ENCODE peak calls at places on chromosomes 16 and 17, in six cellular contexts. U is heart left ventricle, Z is lower leg skin, L is A549, D is sigmoid colon, K is HCT116. F is an unnamed sample.

GRCh38 chr16:4214215-4214621 is 27.7 kb downstream of the SRL start:
- DNase-seq in U (no peak), Z (no peak), L (peak), D (no peak), K (peak), F (no peak)

GRCh38 chr16:49644143-49644460 is 211.8 kb downstream of the ZNF423 start:
- DNase-seq in U (no peak), Z (no peak), L (no peak), D (no peak), K (no peak), F (no peak)

GRCh38 chr16:53090591-53091507 is 36.1 kb downstream of the CHD9 start:
- DNase-seq in U (peak), Z (peak), L (no peak), D (peak), K (no peak), F (no peak)

GRCh38 chr16:74111583-74111982 is 185.0 kb upstream of the PSMD7 start:
- DNase-seq in U (no peak), Z (no peak), L (no peak), D (no peak), K (no peak), F (no peak)

GRCh38 chr17:40070895-40071719 is 8.3 kb downstream of the THRA start:
- DNase-seq in U (peak), Z (peak), L (no peak), D (peak), K (no peak), F (peak)

GRCh38 chr17:1495265-1495664 is 2.8 kb upstream of the MYO1C start:
- DNase-seq in U (peak), Z (no peak), L (no peak), D (peak), K (no peak), F (no peak)

GRCh38 chr17:60139438-60140285 is 10.1 kb upstream of the CA4 start:
- DNase-seq in U (peak), Z (peak), L (peak), D (peak), K (peak), F (peak)

GRCh38 chr17:82037889-82038195 is 345 bp upstream of the DCXR start:
- DNase-seq in U (no peak), Z (no peak), L (no peak), D (no peak), K (no peak), F (no peak)

GRCh38 chr17:3004150-3004801 is 59.1 kb downstream of the OR1D5 start:
- DNase-seq in U (peak), Z (peak), L (peak), D (peak), K (peak), F (peak)
- TF ChIP-seq POLR2A in U (peak), Z (no peak), L (no peak), D (no peak), K (no peak), F (no peak)

DNA sequence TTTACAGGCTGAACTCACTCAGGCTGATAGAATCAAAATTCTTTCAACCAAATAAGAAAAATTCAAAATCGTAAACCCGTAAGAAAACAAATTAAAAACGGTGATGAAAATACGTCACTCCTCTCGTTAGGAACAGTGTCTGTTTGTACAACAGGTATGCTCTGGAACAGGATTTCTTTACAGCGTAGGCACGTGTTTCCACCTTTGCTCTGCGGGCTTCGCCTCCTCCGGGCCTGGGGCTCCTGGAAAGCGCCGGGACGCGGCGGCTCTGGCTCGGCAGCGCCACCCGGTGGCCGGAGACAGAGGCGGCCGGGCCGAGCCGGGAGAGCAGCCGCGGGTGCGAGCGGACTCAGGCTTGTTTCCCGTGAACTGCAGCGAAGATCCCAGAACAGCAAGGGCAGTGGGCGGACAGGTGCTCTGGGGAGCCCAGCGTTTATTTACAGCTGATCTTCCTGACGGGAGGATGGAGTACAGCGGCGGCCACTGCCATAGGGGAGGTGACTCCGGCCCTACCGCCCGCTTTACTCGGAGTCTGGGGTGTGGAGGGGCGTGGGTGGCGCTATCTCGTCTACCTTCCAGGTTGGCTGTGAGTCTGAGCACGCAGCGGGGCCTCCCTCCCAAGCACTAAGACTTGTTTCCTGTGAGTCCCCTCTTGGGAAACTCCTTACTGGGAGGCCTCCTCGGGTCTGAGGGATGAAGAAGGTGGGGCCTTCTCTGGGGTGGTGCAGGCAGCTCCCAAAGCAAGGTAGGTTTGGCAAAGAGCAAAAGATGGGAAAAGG is 40.5 kb upstream of the ATP2A3 start:
- DNase-seq in U (peak), Z (peak), L (peak), D (peak), K (peak), F (peak)
- TF ChIP-seq POLR2A in U (peak), Z (no peak), L (no peak), D (no peak), K (no peak), F (no peak)

DNA sequence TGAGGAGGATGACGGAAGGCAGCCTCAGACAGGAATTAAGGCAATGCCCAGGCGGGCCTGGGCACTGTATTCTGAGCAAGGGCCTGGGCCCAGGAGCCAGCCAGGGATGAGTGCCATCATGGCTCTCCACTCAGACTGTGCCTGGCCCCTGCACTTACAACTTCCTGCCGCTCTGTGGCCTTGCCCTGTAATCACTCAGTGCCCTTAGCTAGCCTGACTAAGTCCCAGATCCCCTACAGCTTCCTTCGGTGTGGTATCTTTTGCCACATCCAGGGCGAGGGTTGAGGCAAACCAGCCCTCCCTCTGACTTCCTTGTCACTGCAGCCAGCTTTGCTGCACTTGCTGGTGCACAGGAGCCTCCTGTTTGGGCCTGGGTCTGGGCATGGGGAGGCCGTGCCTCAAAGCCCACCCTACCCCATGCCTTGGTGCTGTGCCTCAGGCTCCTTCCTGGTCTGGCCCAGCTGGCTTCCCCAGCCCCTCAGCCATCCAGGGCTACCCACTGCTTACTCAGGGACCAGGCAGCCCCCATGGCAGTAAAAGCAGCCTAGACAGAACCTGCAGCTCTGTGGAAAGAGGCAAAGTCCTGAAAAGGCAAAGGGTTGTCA is 9.3 kb downstream of the SLC46A1 start:
- DNase-seq in U (no peak), Z (no peak), L (no peak), D (no peak), K (no peak), F (no peak)
- TF ChIP-seq POLR2A in U (no peak), Z (no peak), L (no peak), D (no peak), K (no peak), F (no peak)

DNA sequence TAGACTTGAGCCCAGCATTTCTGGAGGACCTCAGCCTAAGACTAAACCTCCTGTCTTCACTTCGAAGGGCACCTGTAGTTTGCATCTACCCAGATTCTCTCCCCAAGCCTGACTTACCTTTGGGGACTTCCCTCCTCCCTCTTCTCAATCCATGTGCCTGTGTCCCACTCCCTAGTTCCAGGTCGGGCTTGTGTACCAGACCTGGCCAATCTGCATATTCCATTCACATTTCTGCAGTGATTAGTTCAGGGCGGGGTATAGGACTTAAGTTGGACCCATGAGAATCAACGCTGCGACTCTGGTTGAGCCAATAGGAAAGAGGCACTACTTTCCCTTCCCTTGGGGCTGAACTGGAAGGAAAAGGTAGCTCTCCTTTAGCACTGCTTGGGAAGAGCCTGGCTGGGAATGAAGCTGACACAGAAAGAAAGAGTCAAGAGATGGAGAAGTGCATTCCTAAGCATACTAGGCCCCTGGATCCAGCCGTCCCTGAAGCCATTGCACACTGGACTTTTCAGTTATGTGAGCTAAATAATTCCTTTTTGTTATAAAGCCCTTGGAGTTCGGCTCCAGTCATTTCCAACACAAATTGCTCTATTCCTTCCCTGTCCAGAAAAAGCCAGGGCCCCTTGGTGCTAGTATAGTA is 2.5 kb downstream of the TRADD start:
- DNase-seq in U (no peak), Z (no peak), L (no peak), D (peak), K (no peak), F (no peak)
- TF ChIP-seq POLR2A in U (no peak), Z (no peak), L (no peak), D (no peak), K (no peak), F (no peak)

DNA sequence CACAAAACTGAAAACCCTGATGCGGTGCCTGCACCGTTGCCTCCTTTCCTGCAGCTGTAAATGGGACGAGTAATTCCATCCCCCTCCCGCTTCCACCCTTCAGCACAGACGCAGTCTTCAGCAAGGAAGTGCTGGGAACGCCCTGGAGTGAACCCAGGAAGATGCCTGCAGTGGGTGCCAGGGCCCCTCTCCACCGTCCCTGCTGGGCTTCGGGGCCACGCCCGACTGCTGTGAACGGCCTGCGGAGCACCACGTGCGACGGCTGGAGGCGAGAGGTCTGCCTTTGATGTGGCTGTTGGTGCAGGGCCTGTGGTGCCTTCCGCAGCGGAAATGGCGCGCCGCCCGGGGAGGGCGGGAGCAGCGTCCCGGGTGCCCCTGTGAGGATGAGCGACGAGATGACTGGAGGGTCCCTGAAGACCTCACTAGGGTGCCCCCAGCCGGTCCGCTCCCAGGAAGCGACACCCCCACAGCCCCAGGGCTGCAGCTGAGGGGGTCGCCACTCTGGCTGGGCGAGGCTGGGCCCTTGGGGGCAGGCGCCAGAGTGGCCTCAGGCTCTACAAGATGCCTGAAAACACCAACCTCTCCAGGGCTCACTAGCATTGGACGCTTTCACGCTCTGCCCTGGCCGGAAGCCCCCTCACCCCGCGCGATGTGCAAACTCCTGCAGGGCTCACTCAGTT is 749 bp upstream of the MC1R start:
- DNase-seq in U (peak), Z (peak), L (peak), D (peak), K (peak), F (peak)
- TF ChIP-seq POLR2A in U (peak), Z (no peak), L (peak), D (no peak), K (no peak), F (no peak)

GRCh38 chr16:28902909-28903308 is 22.1 kb downstream of the RABEP2 start:
- DNase-seq in U (no peak), Z (no peak), L (no peak), D (no peak), K (no peak), F (no peak)
- TF ChIP-seq POLR2A in U (no peak), Z (no peak), L (no peak), D (no peak), K (no peak), F (no peak)

GRCh38 chr17:77125432-77125901 is 15.3 kb upstream of the SEC14L1 start:
- DNase-seq in U (no peak), Z (no peak), L (peak), D (no peak), K (peak), F (no peak)

GRCh38 chr17:77120866-77121265 is 19.9 kb upstream of the SEC14L1 start:
- DNase-seq in U (peak), Z (no peak), L (no peak), D (no peak), K (no peak), F (no peak)

GRCh38 chr17:77126519-77126918 is 14.2 kb upstream of the SEC14L1 start:
- DNase-seq in U (no peak), Z (peak), L (no peak), D (no peak), K (no peak), F (no peak)

GRCh38 chr17:77127735-77128361 is 12.9 kb upstream of the SEC14L1 start:
- DNase-seq in U (peak), Z (peak), L (no peak), D (peak), K (no peak), F (no peak)

DNA sequence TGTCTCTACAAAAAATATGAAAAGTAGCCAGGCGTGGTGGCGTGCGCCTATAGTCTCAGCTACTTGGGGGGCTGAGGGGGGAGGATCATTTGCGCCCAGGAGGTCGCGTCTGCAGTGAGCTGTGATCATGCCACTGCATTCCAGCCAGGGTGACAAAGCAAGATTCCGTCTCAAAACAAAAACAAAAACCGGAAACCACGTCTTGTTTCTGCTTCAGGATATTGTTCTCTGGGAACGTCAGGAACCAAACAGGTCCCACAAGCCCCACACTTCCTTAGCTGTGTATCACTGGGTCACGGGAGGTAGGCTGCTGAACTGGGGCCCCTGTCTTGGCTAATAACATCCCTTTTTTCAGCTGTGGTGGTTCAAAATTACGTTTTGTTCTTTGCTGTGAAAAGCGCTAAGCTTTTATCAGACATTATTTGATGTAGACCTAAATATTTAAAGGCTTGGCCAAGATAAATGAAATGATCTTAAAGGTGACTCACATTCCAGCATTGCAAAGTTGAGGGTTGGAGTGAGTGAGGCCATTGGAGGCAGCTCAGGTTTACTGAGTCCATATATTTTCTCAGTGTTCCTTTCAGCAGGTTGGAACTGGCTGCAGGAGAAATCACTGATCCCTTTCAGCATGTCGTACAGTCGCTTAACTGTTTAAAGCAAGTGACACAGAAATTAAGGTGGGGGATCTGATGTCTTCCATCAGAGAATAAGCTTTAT is 16.4 kb upstream of the SEC14L1 start:
- DNase-seq in U (peak), Z (no peak), L (peak), D (no peak), K (peak), F (peak)
- TF ChIP-seq POLR2A in U (no peak), Z (no peak), L (no peak), D (no peak), K (no peak), F (peak)

GRCh38 chr16:12303649-12304048 is 327.1 kb downstream of the SNX29 start:
- DNase-seq in U (no peak), Z (peak), L (no peak), D (no peak), K (no peak), F (no peak)

GRCh38 chr16:12300946-12301500 is 324.5 kb downstream of the SNX29 start:
- DNase-seq in U (no peak), Z (no peak), L (no peak), D (no peak), K (no peak), F (no peak)

GRCh38 chr16:12305847-12306246 is 329.3 kb downstream of the SNX29 start:
- DNase-seq in U (no peak), Z (no peak), L (no peak), D (no peak), K (no peak), F (no peak)

GRCh38 chr16:12308060-12308459 is 331.5 kb downstream of the SNX29 start:
- DNase-seq in U (no peak), Z (no peak), L (no peak), D (no peak), K (no peak), F (no peak)

GRCh38 chr16:12305081-12305596 is 328.6 kb downstream of the SNX29 start:
- DNase-seq in U (no peak), Z (no peak), L (no peak), D (no peak), K (no peak), F (no peak)
- TF ChIP-seq POLR2A in U (no peak), Z (no peak), L (no peak), D (no peak), K (no peak), F (no peak)